ENCODE peak calls at places on chromosomes 6 and 20, in five cellular contexts. I is A549, R is stomach, J is ovary, G is SK-N-SH. V is an unnamed sample.

GRCh38 chr6:73652637-73653570 is 888 bp downstream of the SLC17A5 start:
- DNase-seq in I (peak; percentile 79), J (peak; percentile 18), G (peak; percentile 80), R (peak; percentile 54), V (no peak)

GRCh38 chr6:140153703-140154102 is 779.3 kb upstream of the CITED2 start:
- DNase-seq in G (no peak), J (no peak), I (no peak), R (no peak), V (no peak)

GRCh38 chr6:155483858-155484257 is 28.2 kb upstream of the NOX3 start:
- DNase-seq in J (no peak), I (no peak), R (no peak), G (no peak), V (no peak)

GRCh38 chr6:56913276-56914138 is 41.4 kb upstream of the BEND6 start:
- DNase-seq in J (no peak), G (no peak), I (no peak), R (no peak), V (no peak)

GRCh38 chr20:25233016-25233772 is 14.7 kb upstream of the PYGB start:
- DNase-seq in I (peak; percentile 92), R (peak; percentile 94), J (peak; percentile 41), G (no peak), V (peak; percentile 62)

GRCh38 chr6:149847943-149848267 is 16.3 kb downstream of the LRP11 start:
- DNase-seq in I (no peak), J (no peak), G (no peak), R (no peak), V (no peak)

GRCh38 chr6:90478789-90479602 is 107.9 kb downstream of the MAP3K7 start:
- DNase-seq in J (peak; percentile 89), G (peak; percentile 79), R (peak; percentile 84), I (peak; percentile 86), V (peak; percentile 76)

GRCh38 chr6:154993026-154993425 is 2.1 kb upstream of the TIAM2 start:
- DNase-seq in G (no peak), R (peak; percentile 43), J (no peak), I (no peak), V (no peak)

GRCh38 chr6:156557269-156557885 is 219.8 kb upstream of the ARID1B start:
- DNase-seq in J (no peak), I (no peak), R (peak; percentile 62), G (no peak), V (no peak)

GRCh38 chr6:17826301-17826700 is 119.6 kb upstream of the NUP153 start:
- DNase-seq in I (no peak), J (no peak), G (no peak), R (no peak), V (no peak)

GRCh38 chr6:141641951-141642350 is 490.8 kb upstream of the GJE1 start:
- DNase-seq in R (no peak), J (no peak), I (no peak), G (no peak), V (no peak)

GRCh38 chr6:164152611-164153010 is 738.1 kb downstream of the QKI start:
- DNase-seq in I (no peak), J (no peak), G (no peak), R (no peak), V (no peak)

GRCh38 chr6:153162172-153162571 is 31.1 kb upstream of the RGS17 start:
- DNase-seq in R (no peak), G (no peak), J (no peak), I (no peak), V (no peak)

GRCh38 chr6:36634317-36634716 is 40.2 kb downstream of the SRSF3 start:
- DNase-seq in J (no peak), G (no peak), I (no peak), R (no peak), V (no peak)

GRCh38 chr6:92337571-92337970 is 1081.8 kb downstream of the EPHA7 start:
- DNase-seq in G (no peak), R (no peak), J (no peak), I (no peak), V (no peak)

GRCh38 chr6:358432-358831 is 33.1 kb upstream of the IRF4 start:
- DNase-seq in J (no peak), I (no peak), G (no peak), R (no peak), V (no peak)

GRCh38 chr6:143372199-143372882 is 78.2 kb downstream of the ADAT2 start:
- DNase-seq in R (no peak), I (no peak), J (no peak), G (peak; percentile 29), V (no peak)

GRCh38 chr6:112744827-112745226 is 397.7 kb downstream of the RFPL4B start:
- DNase-seq in G (no peak), R (no peak), I (no peak), J (no peak), V (no peak)

GRCh38 chr6:138454976-138455706 is 44.2 kb downstream of the NHSL1 start:
- DNase-seq in I (peak; percentile 8), G (no peak), R (peak; percentile 83), J (no peak), V (no peak)

GRCh38 chr6:19838442-19839236 is 1.5 kb downstream of the ID4 start:
- DNase-seq in R (peak; percentile 74), I (peak; percentile 4), G (peak; percentile 45), J (no peak), V (no peak)

GRCh38 chr6:45376310-45377040 is 1.3 kb downstream of the SUPT3H start:
- DNase-seq in J (no peak), I (no peak), R (no peak), G (no peak), V (no peak)
- TF ChIP-seq EP300 in J (no peak), I (no peak), R (no peak), G (no peak), V (no peak)

DNA sequence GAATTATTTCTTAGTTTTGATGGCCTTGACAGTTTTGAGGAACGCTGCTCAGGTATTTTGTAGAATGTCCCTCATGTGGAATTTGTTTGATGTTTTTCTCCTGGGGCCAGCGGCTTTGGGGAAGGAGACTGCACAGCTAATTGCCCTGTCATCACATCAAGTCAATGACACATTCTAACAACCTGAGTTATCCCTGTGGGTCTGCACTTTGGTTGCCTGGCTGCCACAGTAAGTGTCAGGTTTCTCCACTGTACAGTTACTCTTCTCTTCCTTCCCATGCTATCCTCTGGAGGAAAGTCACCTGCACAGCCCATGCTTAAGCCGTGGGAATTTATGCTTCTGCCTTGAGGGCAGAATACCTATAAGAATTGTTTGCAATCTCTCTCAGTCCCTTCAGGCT is 1.4 kb upstream of the TREML4 start:
- DNase-seq in R (no peak), I (no peak), J (no peak), G (no peak), V (no peak)
- TF ChIP-seq EP300 in R (no peak), I (no peak), J (no peak), G (no peak), V (no peak)

GRCh38 chr20:48143435-48144081 is 358.3 kb upstream of the SULF2 start:
- DNase-seq in R (no peak), I (no peak), J (no peak), G (no peak), V (no peak)
- TF ChIP-seq EP300 in R (no peak), I (no peak), J (no peak), G (no peak), V (no peak)

DNA sequence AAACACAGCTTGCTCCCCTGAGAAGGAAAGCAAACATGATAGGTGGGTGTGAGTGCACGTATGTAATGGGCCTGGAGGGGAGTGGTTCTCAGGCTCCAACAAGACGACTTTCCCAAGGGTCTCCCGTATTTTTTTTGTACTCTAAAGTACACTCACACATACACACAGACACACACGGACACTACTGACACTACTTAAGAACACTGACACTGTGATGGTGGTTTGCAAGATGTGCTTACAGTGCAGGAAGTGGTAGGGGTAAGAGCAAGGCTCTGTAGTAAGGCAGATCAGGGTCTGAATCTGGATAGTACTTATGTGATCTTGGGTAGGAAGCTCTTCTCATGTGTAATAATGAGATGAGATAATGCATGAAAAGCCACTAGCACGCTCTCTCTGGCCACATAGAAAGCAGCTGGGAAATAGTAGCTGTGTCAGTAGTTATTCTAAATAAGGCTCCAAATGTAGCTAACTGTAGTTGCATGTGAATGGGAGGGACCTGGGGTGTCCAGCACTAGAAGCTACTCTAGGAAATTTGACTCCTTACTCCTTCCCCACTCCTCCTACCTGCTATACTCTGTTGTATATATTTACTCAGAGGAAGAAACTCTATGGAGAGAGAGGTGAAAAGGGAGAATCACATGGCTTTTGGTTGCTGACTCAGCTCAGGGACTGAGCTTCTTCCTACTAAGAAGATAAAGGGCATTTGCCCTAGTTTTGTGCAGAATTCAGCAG is 8.4 kb upstream of the ZBTB24 start:
- DNase-seq in J (no peak), G (no peak), R (no peak), I (no peak), V (no peak)
- TF ChIP-seq EP300 in J (no peak), G (no peak), R (no peak), I (no peak), V (no peak)

GRCh38 chr6:79334674-79335073 is 100.2 kb upstream of the HMGN3 start:
- DNase-seq in I (no peak), J (no peak), G (no peak), R (no peak), V (no peak)
- TF ChIP-seq EP300 in I (no peak), J (no peak), G (peak; percentile 6), R (no peak), V (no peak)

GRCh38 chr6:159037746-159038290 is 7.0 kb downstream of the TAGAP start:
- DNase-seq in J (no peak), I (no peak), G (no peak), R (no peak), V (no peak)

GRCh38 chr6:159039885-159040258 is 4.9 kb downstream of the TAGAP start:
- DNase-seq in R (no peak), G (no peak), J (no peak), I (no peak), V (no peak)

GRCh38 chr6:159041181-159041580 is 3.6 kb downstream of the TAGAP start:
- DNase-seq in G (no peak), R (no peak), I (no peak), J (no peak), V (no peak)

GRCh38 chr6:159036673-159037072 is 8.1 kb downstream of the TAGAP start:
- DNase-seq in R (no peak), J (no peak), I (no peak), G (no peak), V (no peak)

GRCh38 chr6:159038914-159039884 is 5.6 kb downstream of the TAGAP start:
- DNase-seq in J (no peak), R (no peak), I (no peak), G (no peak), V (no peak)
- TF ChIP-seq EP300 in J (no peak), R (no peak), I (no peak), G (no peak), V (no peak)

DNA sequence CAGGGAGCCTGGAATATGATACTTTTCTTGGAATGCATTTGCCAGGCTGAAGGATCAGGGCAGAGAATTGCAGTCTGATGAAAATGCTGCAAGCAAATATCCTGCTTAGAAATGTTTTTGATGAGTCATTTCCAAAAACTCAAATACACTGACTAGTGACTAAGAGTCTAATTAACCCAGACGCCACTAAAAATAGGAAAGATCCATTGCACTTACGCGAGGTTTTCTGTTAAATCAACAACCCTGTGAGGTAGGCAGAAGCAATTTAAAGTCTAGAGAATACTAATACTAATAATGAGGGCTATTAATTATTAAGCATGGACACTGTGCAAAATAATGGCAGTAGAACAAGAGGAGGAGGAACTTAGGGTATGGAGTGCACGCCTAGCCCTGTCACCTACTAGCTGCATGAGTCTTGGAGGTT is 130.1 kb upstream of the DOK5 start:
- DNase-seq in J (no peak), R (no peak), I (peak; percentile 24), G (no peak), V (no peak)
- TF ChIP-seq EP300 in J (no peak), R (no peak), I (peak; percentile 25), G (peak; percentile 41), V (no peak)

V was measured in tibial nerve.